ENCODE peak calls at places on chromosomes 1 and 21, in eight cellular contexts. B is psoas muscle; W is mesenchymal stem cell; L is tibial artery; G is OCI-LY7; A is CD8-positive, alpha-beta T cell; Z is CD4-positive, CD25-positive, alpha-beta regulatory T cell; Q is mesendoderm. K is an unnamed sample.
A peak's percentile ranks its signal among the peaks of the same experiment; 100 is the strongest.

GRCh38 chr1:39130297-39130696 is 74.2 kb upstream of the MACF1 start:
- DNase-seq in B (no peak), W (peak; percentile 81), L (no peak), G (no peak), A (no peak), Z (no peak), Q (no peak), K (no peak)

GRCh38 chr1:62321438-62321837 is 2.2 kb upstream of the KANK4 start:
- DNase-seq in B (no peak), W (peak; percentile 31), L (no peak), G (no peak), A (no peak), Z (no peak), Q (peak; percentile 88), K (no peak)

GRCh38 chr1:214637722-214638473 is 34.9 kb downstream of the CENPF start:
- DNase-seq in B (no peak), W (peak; percentile 63), L (no peak), G (peak; percentile 42), A (peak; percentile 22), Z (peak; percentile 53), Q (peak; percentile 65), K (peak; percentile 8)

GRCh38 chr1:44421374-44422028 is 16.4 kb downstream of the RNF220 start:
- DNase-seq in B (no peak), W (no peak), L (no peak), G (no peak), A (no peak), Z (no peak), Q (no peak), K (no peak)

GRCh38 chr21:35256468-35256988 is 207.4 kb upstream of the RUNX1 start:
- DNase-seq in B (peak; percentile 91), W (peak; percentile 98), L (peak; percentile 68), G (no peak), A (no peak), Z (no peak), Q (peak; percentile 67), K (no peak)

GRCh38 chr1:201013031-201013485 is 10.5 kb downstream of the KIF21B start:
- DNase-seq in B (no peak), W (no peak), L (no peak), G (no peak), A (no peak), Z (no peak), Q (no peak), K (no peak)

GRCh38 chr1:229874609-229875008 is 192.4 kb upstream of the GALNT2 start:
- DNase-seq in B (no peak), W (no peak), L (no peak), G (no peak), A (no peak), Z (no peak), Q (no peak), K (no peak)

GRCh38 chr1:144101397-144102050 is 129.7 kb upstream of the FAM72C start:
- DNase-seq in B (peak; percentile 30), W (no peak), L (peak; percentile 21), G (no peak), A (peak; percentile 13), Z (no peak), Q (no peak), K (peak; percentile 6)

GRCh38 chr1:24862775-24863483 is 67.1 kb downstream of the RUNX3 start:
- DNase-seq in B (no peak), W (no peak), L (no peak), G (no peak), A (no peak), Z (no peak), Q (no peak), K (no peak)

GRCh38 chr1:177928194-177928593 is 41.7 kb downstream of the SEC16B start:
- DNase-seq in B (no peak), W (peak; percentile 9), L (no peak), G (no peak), A (no peak), Z (no peak), Q (peak; percentile 65), K (no peak)

GRCh38 chr1:202283379-202283844 is 58.3 kb downstream of the UBE2T start:
- DNase-seq in B (no peak), W (peak; percentile 87), L (no peak), G (peak; percentile 47), A (no peak), Z (no peak), Q (no peak), K (no peak)

GRCh38 chr1:154548028-154548427 is 10.4 kb downstream of the UBE2Q1 start:
- DNase-seq in B (no peak), W (no peak), L (no peak), G (no peak), A (no peak), Z (no peak), Q (no peak), K (no peak)

GRCh38 chr1:53619088-53619810 is 119.7 kb downstream of the GLIS1 start:
- DNase-seq in B (no peak), W (no peak), L (no peak), G (no peak), A (no peak), Z (no peak), Q (no peak), K (no peak)

GRCh38 chr1:94806451-94806861 is 13.7 kb upstream of the SLC44A3 start:
- DNase-seq in B (no peak), W (peak; percentile 63), L (no peak), G (no peak), A (no peak), Z (no peak), Q (no peak), K (no peak)

GRCh38 chr1:2198571-2198970 is 4.0 kb upstream of the FAAP20 start:
- DNase-seq in B (no peak), W (no peak), L (no peak), G (no peak), A (no peak), Z (no peak), Q (no peak), K (no peak)

GRCh38 chr1:232018512-232019340 is 392.1 kb downstream of the DISC1 start:
- DNase-seq in B (no peak), W (no peak), L (no peak), G (no peak), A (no peak), Z (no peak), Q (no peak), K (no peak)

DNA sequence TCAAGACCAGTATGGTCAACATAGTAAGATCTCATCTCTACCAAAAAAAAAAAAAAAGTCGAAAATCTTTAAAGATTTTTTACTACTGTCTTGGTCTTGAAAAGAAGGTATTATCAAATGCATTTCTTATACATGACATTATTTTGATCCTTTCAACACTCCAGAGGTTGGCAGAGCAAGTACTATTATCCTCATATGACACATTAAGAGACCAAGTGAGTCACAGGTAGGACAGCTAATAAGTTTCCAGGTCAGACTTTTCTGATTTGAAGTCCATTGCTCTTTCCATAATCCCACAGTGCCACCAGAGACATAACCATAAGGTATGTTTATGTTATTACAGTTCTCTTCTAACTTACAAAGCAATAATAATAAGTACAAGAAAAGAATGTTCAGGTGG is 15.2 kb downstream of the DBT start:
- DNase-seq in B (no peak), W (no peak), L (no peak), G (no peak), A (no peak), Z (no peak), Q (no peak), K (no peak)
- H3K36me3 ChIP-seq in B (peaks cover 83% of the 10 kb centered on the region), W (peaks cover 82% of the 10 kb centered on the region), L (peaks cover 62% of the 10 kb centered on the region), G (peaks cover 77% of the 10 kb centered on the region), A (peaks cover 19% of the 10 kb centered on the region), Z (peaks cover 47% of the 10 kb centered on the region), Q (no peaks in the 10 kb centered on the region), K (peaks cover 29% of the 10 kb centered on the region)

GRCh38 chr1:178946416-178946815 is 75.5 kb upstream of the ANGPTL1 start:
- DNase-seq in B (no peak), W (no peak), L (no peak), G (no peak), A (no peak), Z (no peak), Q (no peak), K (no peak)
- H3K27ac ChIP-seq in B (no peak overlapping the region), W (no peak overlapping the region), L (no peak overlapping the region), G (no peak overlapping the region), A (no peak overlapping the region), Z (no peak overlapping the region), Q (no peak overlapping the region), K (no peak overlapping the region)

GRCh38 chr1:27292111-27292510 is 29.9 kb upstream of the TMEM222 start:
- DNase-seq in B (no peak), W (peak; percentile 22), L (no peak), G (no peak), A (no peak), Z (no peak), Q (no peak), K (no peak)

GRCh38 chr1:27284425-27285287 is 37.3 kb upstream of the TMEM222 start:
- DNase-seq in B (peak; percentile 79), W (peak; percentile 79), L (peak; percentile 94), G (peak; percentile 88), A (peak; percentile 91), Z (peak; percentile 83), Q (peak; percentile 78), K (peak; percentile 65)

GRCh38 chr1:27293915-27294314 is 28.0 kb upstream of the TMEM222 start:
- DNase-seq in B (no peak), W (no peak), L (no peak), G (no peak), A (no peak), Z (no peak), Q (no peak), K (no peak)

GRCh38 chr1:27290586-27290985 is 31.4 kb upstream of the TMEM222 start:
- DNase-seq in B (no peak), W (no peak), L (no peak), G (no peak), A (no peak), Z (no peak), Q (no peak), K (no peak)
- H3K36me3 ChIP-seq in B (peaks cover 83% of the 10 kb centered on the region), W (peaks cover 51% of the 10 kb centered on the region), L (peaks cover 48% of the 10 kb centered on the region), G (no peaks in the 10 kb centered on the region), A (peaks cover 33% of the 10 kb centered on the region), Z (peaks cover 57% of the 10 kb centered on the region), Q (no peaks in the 10 kb centered on the region), K (peaks cover 43% of the 10 kb centered on the region)

GRCh38 chr1:246569248-246570238 is 3.3 kb downstream of the CNST start:
- DNase-seq in B (no peak), W (peak; percentile 49), L (no peak), G (no peak), A (peak; percentile 18), Z (peak; percentile 78), Q (no peak), K (no peak)

GRCh38 chr1:246573481-246573880 is 7.2 kb downstream of the CNST start:
- DNase-seq in B (no peak), W (peak; percentile 15), L (no peak), G (no peak), A (no peak), Z (no peak), Q (no peak), K (no peak)

GRCh38 chr1:246572795-246573194 is 6.5 kb downstream of the CNST start:
- DNase-seq in B (no peak), W (no peak), L (no peak), G (no peak), A (no peak), Z (no peak), Q (no peak), K (no peak)

GRCh38 chr1:246567258-246568235 is 1.3 kb downstream of the CNST start:
- DNase-seq in B (no peak), W (peak; percentile 89), L (no peak), G (peak; percentile 39), A (no peak), Z (peak; percentile 24), Q (peak; percentile 62), K (no peak)

DNA sequence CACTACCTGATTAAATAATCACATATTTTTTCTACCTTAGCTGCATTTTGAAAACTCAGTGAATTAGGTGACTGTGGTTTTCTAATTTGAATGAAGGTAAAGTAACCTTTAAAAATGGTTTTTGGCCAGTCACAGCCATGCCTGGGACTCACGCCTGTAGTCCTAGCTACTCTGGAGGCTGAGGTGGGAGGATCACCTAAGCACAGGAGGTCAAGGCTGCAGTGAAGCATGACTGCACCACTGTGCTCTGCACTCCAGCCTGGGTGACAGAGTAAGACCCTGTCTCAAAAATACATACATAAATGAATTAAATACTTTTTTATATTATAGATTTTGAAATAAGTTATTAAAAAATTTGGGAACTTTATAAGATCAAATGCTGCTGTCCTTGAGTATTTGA is 5.7 kb downstream of the CNST start:
- DNase-seq in B (no peak), W (no peak), L (no peak), G (no peak), A (no peak), Z (no peak), Q (no peak), K (no peak)
- H3K27ac ChIP-seq in B (peak overlapping the region; percentile 67), W (no peak overlapping the region), L (peak overlapping the region; percentile 51), G (peak overlapping the region; percentile 16), A (peak overlapping the region; percentile 75), Z (peak overlapping the region; percentile 94), Q (no peak overlapping the region), K (peak overlapping the region; percentile 76)